ENCODE peak calls at places on chromosome 2, in five cellular contexts. U is NCI-H1105, H is fibroblast of pulmonary artery, E is fibroblast of lung, O is NCI-H82. B is an unnamed sample.

GRCh38 chr2:70132244-70133126 is 45.2 kb downstream of the PCBP1 start:
- DNase-seq in U (peak), H (peak), E (peak), O (peak), B (peak)

GRCh38 chr2:165674780-165675179 is 119.3 kb downstream of the GALNT3 start:
- DNase-seq in U (no peak), H (no peak), E (no peak), O (no peak), B (no peak)

GRCh38 chr2:127025357-127026062 is 81.4 kb downstream of the BIN1 start:
- DNase-seq in U (peak), H (peak), E (peak), O (peak), B (peak)

GRCh38 chr2:67733517-67733916 is 329.3 kb downstream of the C1D start:
- DNase-seq in U (no peak), H (peak), E (peak), O (peak), B (no peak)

GRCh38 chr2:30628341-30628740 is 178.9 kb downstream of the CAPN13 start:
- DNase-seq in U (no peak), H (peak), E (peak), O (no peak), B (no peak)

GRCh38 chr2:72991439-72991725 is 74.1 kb downstream of the EMX1 start:
- DNase-seq in U (no peak), H (no peak), E (no peak), O (no peak), B (no peak)

GRCh38 chr2:160087854-160088745 is 25.7 kb upstream of the PLA2R1 start:
- DNase-seq in U (no peak), H (peak), E (peak), O (peak), B (no peak)

GRCh38 chr2:72919414-72920316 is 2.3 kb downstream of the EMX1 start:
- DNase-seq in U (peak), H (no peak), E (peak), O (peak), B (no peak)

GRCh38 chr2:45895477-45895876 is 244.0 kb downstream of the PRKCE start:
- DNase-seq in U (no peak), H (peak), E (peak), O (no peak), B (no peak)

GRCh38 chr2:113282747-113283533 is 4.2 kb upstream of the PAX8 start:
- DNase-seq in U (peak), H (no peak), E (peak), O (peak), B (no peak)

GRCh38 chr2:5539281-5540211 is 152.6 kb upstream of the SOX11 start:
- DNase-seq in U (no peak), H (no peak), E (peak), O (no peak), B (peak)

GRCh38 chr2:141968377-141968920 is 162.4 kb downstream of the LRP1B start:
- DNase-seq in U (no peak), H (peak), E (peak), O (no peak), B (no peak)

GRCh38 chr2:149894226-149894625 is 306.7 kb upstream of the MMADHC start:
- DNase-seq in U (no peak), H (no peak), E (no peak), O (no peak), B (no peak)

GRCh38 chr2:59912076-59912475 is 641.4 kb downstream of the BCL11A start:
- DNase-seq in U (no peak), H (no peak), E (no peak), O (no peak), B (no peak)

GRCh38 chr2:238399094-238399493 is 27.6 kb upstream of the ASB1 start:
- DNase-seq in U (no peak), H (no peak), E (no peak), O (no peak), B (no peak)

GRCh38 chr2:240432430-240432819 is 3.0 kb upstream of the GPC1 start:
- DNase-seq in U (no peak), H (no peak), E (no peak), O (no peak), B (no peak)

GRCh38 chr2:176643711-176644110 is 374.5 kb downstream of the MTX2 start:
- DNase-seq in U (no peak), H (peak), E (no peak), O (no peak), B (peak)

GRCh38 chr2:64063924-64064331 is 44.7 kb upstream of the VPS54 start:
- DNase-seq in U (no peak), H (peak), E (peak), O (peak), B (no peak)

GRCh38 chr2:163191372-163191771 is 352.8 kb upstream of the KCNH7 start:
- DNase-seq in U (no peak), H (peak), E (peak), O (peak), B (peak)

B was measured in NCI-H1092 treated with DMSO at 0.1 percent for 48 hours.